ENCODE peak calls at places on chromosome 22, in six cellular contexts. One of them, this sample, is unnamed.

GRCh38 chr22:20056161-20056560 is 23.9 kb upstream of the DGCR8 start:
- DNase-seq in GOT3: no peak
- DNase-seq in KBM-7: no peak
- DNase-seq in C1 segment of cervical spinal cord: no peak
- DNase-seq in GM20000: no peak
- DNase-seq in thoracic aorta: no peak
- DNase-seq in this sample: no peak

GRCh38 chr22:46525681-46526483 is 11.5 kb downstream of the CELSR1 start:
- DNase-seq in GOT3: no peak
- DNase-seq in KBM-7: no peak
- DNase-seq in C1 segment of cervical spinal cord: no peak
- DNase-seq in GM20000: no peak
- DNase-seq in thoracic aorta: no peak
- DNase-seq in this sample: no peak

GRCh38 chr22:43272869-43273318 is 70.3 kb downstream of the SCUBE1 start:
- DNase-seq in GOT3: no peak
- DNase-seq in KBM-7: no peak
- DNase-seq in C1 segment of cervical spinal cord: no peak
- DNase-seq in GM20000: no peak
- DNase-seq in thoracic aorta: no peak
- DNase-seq in this sample: no peak

GRCh38 chr22:40326905-40327735 is 19.2 kb upstream of the ADSL start:
- DNase-seq in GOT3: no peak
- DNase-seq in KBM-7: no peak
- DNase-seq in C1 segment of cervical spinal cord: no peak
- DNase-seq in GM20000: no peak
- DNase-seq in thoracic aorta: no peak
- DNase-seq in this sample: no peak

GRCh38 chr22:46653596-46653995 is 33.4 kb downstream of the GRAMD4 start:
- DNase-seq in GOT3: no peak
- DNase-seq in KBM-7: no peak
- DNase-seq in C1 segment of cervical spinal cord: no peak
- DNase-seq in GM20000: peak; percentile 72
- DNase-seq in thoracic aorta: no peak
- DNase-seq in this sample: no peak

GRCh38 chr22:25563757-25564319 is 637 bp upstream of the GRK3 start:
- DNase-seq in GOT3: no peak
- DNase-seq in KBM-7: peak; percentile 83
- DNase-seq in C1 segment of cervical spinal cord: peak; percentile 41
- DNase-seq in GM20000: peak; percentile 32
- DNase-seq in thoracic aorta: no peak
- DNase-seq in this sample: peak; percentile 34

GRCh38 chr22:35310556-35311550 is 11.2 kb downstream of the TOM1 start:
- DNase-seq in GOT3: no peak
- DNase-seq in KBM-7: no peak
- DNase-seq in C1 segment of cervical spinal cord: no peak
- DNase-seq in GM20000: no peak
- DNase-seq in thoracic aorta: no peak
- DNase-seq in this sample: no peak

GRCh38 chr22:49514211-49514610 is 313.5 kb downstream of the BRD1 start:
- DNase-seq in GOT3: no peak
- DNase-seq in KBM-7: no peak
- DNase-seq in C1 segment of cervical spinal cord: no peak
- DNase-seq in GM20000: no peak
- DNase-seq in thoracic aorta: no peak
- DNase-seq in this sample: no peak

GRCh38 chr22:20084547-20085413 is 4.7 kb downstream of the DGCR8 start:
- DNase-seq in GOT3: no peak
- DNase-seq in KBM-7: peak; percentile 35
- DNase-seq in C1 segment of cervical spinal cord: no peak
- DNase-seq in GM20000: no peak
- DNase-seq in thoracic aorta: no peak
- DNase-seq in this sample: no peak

GRCh38 chr22:39999144-39999757 is 4.5 kb downstream of the FAM83F start:
- DNase-seq in GOT3: no peak
- DNase-seq in KBM-7: no peak
- DNase-seq in C1 segment of cervical spinal cord: no peak
- DNase-seq in GM20000: no peak
- DNase-seq in thoracic aorta: no peak
- DNase-seq in this sample: no peak

GRCh38 chr22:40463727-40464126 is 93.3 kb downstream of the SGSM3 start:
- DNase-seq in GOT3: no peak
- DNase-seq in KBM-7: no peak
- DNase-seq in C1 segment of cervical spinal cord: no peak
- DNase-seq in GM20000: peak; percentile 36
- DNase-seq in thoracic aorta: no peak
- DNase-seq in this sample: no peak

GRCh38 chr22:44329179-44329796 is 16.5 kb upstream of the SHISAL1 start:
- DNase-seq in GOT3: no peak
- DNase-seq in KBM-7: no peak
- DNase-seq in C1 segment of cervical spinal cord: no peak
- DNase-seq in GM20000: peak; percentile 85
- DNase-seq in thoracic aorta: no peak
- DNase-seq in this sample: no peak

GRCh38 chr22:19105867-19106802 is 16.1 kb downstream of the DGCR2 start:
- DNase-seq in GOT3: no peak
- DNase-seq in KBM-7: peak; percentile 31
- DNase-seq in C1 segment of cervical spinal cord: peak; percentile 67
- DNase-seq in GM20000: no peak
- DNase-seq in thoracic aorta: no peak
- DNase-seq in this sample: no peak

GRCh38 chr22:50115693-50116092 is 25.9 kb downstream of the MOV10L1 start:
- DNase-seq in GOT3: no peak
- DNase-seq in KBM-7: no peak
- DNase-seq in C1 segment of cervical spinal cord: no peak
- DNase-seq in GM20000: no peak
- DNase-seq in thoracic aorta: no peak
- DNase-seq in this sample: no peak

GRCh38 chr22:41286639-41287091 is 678 bp upstream of the RANGAP1 start:
- DNase-seq in GOT3: no peak
- DNase-seq in KBM-7: no peak
- DNase-seq in C1 segment of cervical spinal cord: no peak
- DNase-seq in GM20000: peak; percentile 48
- DNase-seq in thoracic aorta: no peak
- DNase-seq in this sample: peak; percentile 16

GRCh38 chr22:38882972-38883622 is 11.1 kb upstream of the CBX6 start:
- DNase-seq in GOT3: no peak
- DNase-seq in KBM-7: no peak
- DNase-seq in C1 segment of cervical spinal cord: no peak
- DNase-seq in GM20000: no peak
- DNase-seq in thoracic aorta: no peak
- DNase-seq in this sample: no peak

GRCh38 chr22:44398791-44399190 is 86.0 kb upstream of the SHISAL1 start:
- DNase-seq in GOT3: no peak
- DNase-seq in KBM-7: no peak
- DNase-seq in C1 segment of cervical spinal cord: no peak
- DNase-seq in GM20000: no peak
- DNase-seq in thoracic aorta: no peak
- DNase-seq in this sample: peak; percentile 5

GRCh38 chr22:35467788-35468187 is 67.8 kb downstream of the MCM5 start:
- DNase-seq in GOT3: no peak
- DNase-seq in KBM-7: no peak
- DNase-seq in C1 segment of cervical spinal cord: peak; percentile 89
- DNase-seq in GM20000: no peak
- DNase-seq in thoracic aorta: peak; percentile 23
- DNase-seq in this sample: peak; percentile 55

GRCh38 chr22:27596133-27596905 is 205.2 kb downstream of the MN1 start:
- DNase-seq in GOT3: no peak
- DNase-seq in KBM-7: no peak
- DNase-seq in C1 segment of cervical spinal cord: no peak
- DNase-seq in GM20000: no peak
- DNase-seq in thoracic aorta: no peak
- DNase-seq in this sample: no peak

GRCh38 chr22:24697671-24698082 is 76.8 kb downstream of the PIWIL3 start:
- DNase-seq in GOT3: no peak
- DNase-seq in KBM-7: peak; percentile 29
- DNase-seq in C1 segment of cervical spinal cord: no peak
- DNase-seq in GM20000: peak; percentile 1
- DNase-seq in thoracic aorta: no peak
- DNase-seq in this sample: no peak

GRCh38 chr22:43823353-43823908 is 11.3 kb upstream of the EFCAB6 start:
- DNase-seq in GOT3: no peak
- DNase-seq in KBM-7: no peak
- DNase-seq in C1 segment of cervical spinal cord: no peak
- DNase-seq in GM20000: no peak
- DNase-seq in thoracic aorta: no peak
- DNase-seq in this sample: no peak

GRCh38 chr22:49833340-49834007 is 5.8 kb upstream of the BRD1 start:
- DNase-seq in GOT3: no peak
- DNase-seq in KBM-7: no peak
- DNase-seq in C1 segment of cervical spinal cord: no peak
- DNase-seq in GM20000: no peak
- DNase-seq in thoracic aorta: no peak
- DNase-seq in this sample: no peak

GRCh38 chr22:29480262-29480511 is 169 bp downstream of the NEFH start:
- DNase-seq in GOT3: no peak
- DNase-seq in KBM-7: no peak
- DNase-seq in C1 segment of cervical spinal cord: no peak
- DNase-seq in GM20000: no peak
- DNase-seq in thoracic aorta: no peak
- DNase-seq in this sample: no peak

GRCh38 chr22:42142771-42143461 is 12.3 kb upstream of the CYP2D6 start:
- DNase-seq in GOT3: no peak
- DNase-seq in KBM-7: no peak
- DNase-seq in C1 segment of cervical spinal cord: no peak
- DNase-seq in GM20000: no peak
- DNase-seq in thoracic aorta: no peak
- DNase-seq in this sample: no peak

GRCh38 chr22:36256474-36256873 is 3.5 kb downstream of the APOL1 start:
- DNase-seq in GOT3: no peak
- DNase-seq in KBM-7: no peak
- DNase-seq in C1 segment of cervical spinal cord: no peak
- DNase-seq in GM20000: no peak
- DNase-seq in thoracic aorta: no peak
- DNase-seq in this sample: no peak

GRCh38 chr22:50697667-50698506 is 25.3 kb downstream of the SHANK3 start:
- DNase-seq in GOT3: no peak
- DNase-seq in KBM-7: no peak
- DNase-seq in C1 segment of cervical spinal cord: no peak
- DNase-seq in GM20000: no peak
- DNase-seq in thoracic aorta: no peak
- DNase-seq in this sample: no peak

GRCh38 chr22:26170795-26171194 is 1.5 kb downstream of the SEZ6L start:
- DNase-seq in GOT3: no peak
- DNase-seq in KBM-7: peak; percentile 32
- DNase-seq in C1 segment of cervical spinal cord: peak; percentile 68
- DNase-seq in GM20000: peak; percentile 21
- DNase-seq in thoracic aorta: no peak
- DNase-seq in this sample: no peak

GRCh38 chr22:50173221-50173982 is 2.9 kb downstream of the PANX2 start:
- DNase-seq in GOT3: no peak
- DNase-seq in KBM-7: peak; percentile 65
- DNase-seq in C1 segment of cervical spinal cord: no peak
- DNase-seq in GM20000: peak; percentile 81
- DNase-seq in thoracic aorta: no peak
- DNase-seq in this sample: no peak

GRCh38 chr22:37345863-37346514 is 63.7 kb downstream of the CYTH4 start:
- DNase-seq in GOT3: no peak
- DNase-seq in KBM-7: no peak
- DNase-seq in C1 segment of cervical spinal cord: no peak
- DNase-seq in GM20000: no peak
- DNase-seq in thoracic aorta: no peak
- DNase-seq in this sample: peak; percentile 23

GRCh38 chr22:30830907-30831306 is 136.2 kb downstream of the OSBP2 start:
- DNase-seq in GOT3: no peak
- DNase-seq in KBM-7: no peak
- DNase-seq in C1 segment of cervical spinal cord: no peak
- DNase-seq in GM20000: peak; percentile 1
- DNase-seq in thoracic aorta: no peak
- DNase-seq in this sample: no peak

GRCh38 chr22:27149886-27150529 is 492.6 kb downstream of the MIAT start:
- DNase-seq in GOT3: no peak
- DNase-seq in KBM-7: no peak
- DNase-seq in C1 segment of cervical spinal cord: no peak
- DNase-seq in GM20000: no peak
- DNase-seq in thoracic aorta: no peak
- DNase-seq in this sample: no peak

GRCh38 chr22:35205956-35206355 is 51.3 kb upstream of the HMGXB4 start:
- DNase-seq in GOT3: no peak
- DNase-seq in KBM-7: no peak
- DNase-seq in C1 segment of cervical spinal cord: no peak
- DNase-seq in GM20000: no peak
- DNase-seq in thoracic aorta: no peak
- DNase-seq in this sample: no peak

GRCh38 chr22:37157516-37158289 is 8.0 kb upstream of the IL2RB start:
- DNase-seq in GOT3: no peak
- DNase-seq in KBM-7: no peak
- DNase-seq in C1 segment of cervical spinal cord: no peak
- DNase-seq in GM20000: no peak
- DNase-seq in thoracic aorta: no peak
- DNase-seq in this sample: no peak

GRCh38 chr22:26452236-26453016 is 23.4 kb downstream of the ASPHD2 start:
- DNase-seq in GOT3: no peak
- DNase-seq in KBM-7: no peak
- DNase-seq in C1 segment of cervical spinal cord: peak; percentile 82
- DNase-seq in GM20000: no peak
- DNase-seq in thoracic aorta: no peak
- DNase-seq in this sample: no peak

GRCh38 chr22:45239378-45240136 is 1.1 kb downstream of the KIAA0930 start:
- DNase-seq in GOT3: no peak
- DNase-seq in KBM-7: peak; percentile 63
- DNase-seq in C1 segment of cervical spinal cord: no peak
- DNase-seq in GM20000: no peak
- DNase-seq in thoracic aorta: no peak
- DNase-seq in this sample: no peak

GRCh38 chr22:39439170-39439569 is 17.6 kb upstream of the MGAT3 start:
- DNase-seq in GOT3: no peak
- DNase-seq in KBM-7: no peak
- DNase-seq in C1 segment of cervical spinal cord: no peak
- DNase-seq in GM20000: no peak
- DNase-seq in thoracic aorta: no peak
- DNase-seq in this sample: no peak

GRCh38 chr22:46057762-46058420 is 80.9 kb upstream of the WNT7B start:
- DNase-seq in GOT3: no peak
- DNase-seq in KBM-7: peak; percentile 85
- DNase-seq in C1 segment of cervical spinal cord: no peak
- DNase-seq in GM20000: peak; percentile 93
- DNase-seq in thoracic aorta: no peak
- DNase-seq in this sample: peak; percentile 53

GRCh38 chr22:43515411-43515810 is 103.6 kb downstream of the MPPED1 start:
- DNase-seq in GOT3: no peak
- DNase-seq in KBM-7: no peak
- DNase-seq in C1 segment of cervical spinal cord: no peak
- DNase-seq in GM20000: no peak
- DNase-seq in thoracic aorta: no peak
- DNase-seq in this sample: no peak

GRCh38 chr22:45217806-45218205 is 22.9 kb downstream of the KIAA0930 start:
- DNase-seq in GOT3: no peak
- DNase-seq in KBM-7: no peak
- DNase-seq in C1 segment of cervical spinal cord: no peak
- DNase-seq in GM20000: no peak
- DNase-seq in thoracic aorta: no peak
- DNase-seq in this sample: no peak

This sample was measured in tibial nerve.